ENCODE peak calls at places on chromosomes 7 and 10, in eight cellular contexts. One of them, this sample, is unnamed.

GRCh38 chr7:28389504-28390385 is 22.6 kb upstream of the CREB5 start:
- DNase-seq in foreskin keratinocyte: peak
- DNase-seq in H7: peak
- DNase-seq in T-helper 9 cell: no peak
- DNase-seq in COR-L47: peak
- DNase-seq in stromal cell of bone marrow: no peak
- DNase-seq in iPS-NIHi11: peak
- DNase-seq in WTC11: no peak
- DNase-seq in this sample: peak

GRCh38 chr7:26156454-26157365 is 4.7 kb downstream of the NFE2L3 start:
- DNase-seq in foreskin keratinocyte: peak
- DNase-seq in H7: no peak
- DNase-seq in T-helper 9 cell: peak
- DNase-seq in COR-L47: no peak
- DNase-seq in stromal cell of bone marrow: peak
- DNase-seq in iPS-NIHi11: no peak
- DNase-seq in WTC11: no peak
- DNase-seq in this sample: peak

GRCh38 chr7:151693140-151693539 is 173.4 kb upstream of the RHEB start:
- DNase-seq in foreskin keratinocyte: no peak
- DNase-seq in H7: peak
- DNase-seq in T-helper 9 cell: no peak
- DNase-seq in COR-L47: no peak
- DNase-seq in stromal cell of bone marrow: no peak
- DNase-seq in iPS-NIHi11: no peak
- DNase-seq in WTC11: no peak
- DNase-seq in this sample: no peak

GRCh38 chr7:39217752-39218151 is 240.0 kb downstream of the POU6F2 start:
- DNase-seq in foreskin keratinocyte: no peak
- DNase-seq in H7: no peak
- DNase-seq in T-helper 9 cell: no peak
- DNase-seq in COR-L47: no peak
- DNase-seq in stromal cell of bone marrow: no peak
- DNase-seq in iPS-NIHi11: no peak
- DNase-seq in WTC11: no peak
- DNase-seq in this sample: no peak

GRCh38 chr7:115676080-115676479 is 354.5 kb downstream of the TFEC start:
- DNase-seq in foreskin keratinocyte: no peak
- DNase-seq in H7: no peak
- DNase-seq in T-helper 9 cell: no peak
- DNase-seq in COR-L47: peak
- DNase-seq in stromal cell of bone marrow: peak
- DNase-seq in iPS-NIHi11: no peak
- DNase-seq in WTC11: no peak
- DNase-seq in this sample: peak

GRCh38 chr7:100629117-100629711 is 12.1 kb downstream of the TFR2 start:
- DNase-seq in foreskin keratinocyte: no peak
- DNase-seq in H7: peak
- DNase-seq in T-helper 9 cell: no peak
- DNase-seq in COR-L47: no peak
- DNase-seq in stromal cell of bone marrow: no peak
- DNase-seq in iPS-NIHi11: peak
- DNase-seq in WTC11: peak
- DNase-seq in this sample: peak

GRCh38 chr7:135490783-135491182 is 19.1 kb downstream of the CNOT4 start:
- DNase-seq in foreskin keratinocyte: peak
- DNase-seq in H7: no peak
- DNase-seq in T-helper 9 cell: no peak
- DNase-seq in COR-L47: no peak
- DNase-seq in stromal cell of bone marrow: no peak
- DNase-seq in iPS-NIHi11: no peak
- DNase-seq in WTC11: no peak
- DNase-seq in this sample: no peak

GRCh38 chr10:59876695-59877094 is 29.7 kb downstream of the CCDC6 start:
- DNase-seq in foreskin keratinocyte: peak
- DNase-seq in H7: no peak
- DNase-seq in T-helper 9 cell: no peak
- DNase-seq in COR-L47: peak
- DNase-seq in stromal cell of bone marrow: no peak
- DNase-seq in iPS-NIHi11: no peak
- DNase-seq in WTC11: no peak
- DNase-seq in this sample: no peak

GRCh38 chr7:156160811-156161210 is 348.5 kb upstream of the SHH start:
- DNase-seq in foreskin keratinocyte: no peak
- DNase-seq in H7: peak
- DNase-seq in T-helper 9 cell: no peak
- DNase-seq in COR-L47: no peak
- DNase-seq in stromal cell of bone marrow: no peak
- DNase-seq in iPS-NIHi11: peak
- DNase-seq in WTC11: peak
- DNase-seq in this sample: peak

GRCh38 chr10:24603333-24603732 is 120.4 kb downstream of the ARHGAP21 start:
- DNase-seq in foreskin keratinocyte: peak
- DNase-seq in H7: no peak
- DNase-seq in T-helper 9 cell: no peak
- DNase-seq in COR-L47: no peak
- DNase-seq in stromal cell of bone marrow: peak
- DNase-seq in iPS-NIHi11: no peak
- DNase-seq in WTC11: no peak
- DNase-seq in this sample: no peak

GRCh38 chr7:107907-108306 is 84.5 kb upstream of the FAM20C start:
- DNase-seq in foreskin keratinocyte: no peak
- DNase-seq in H7: no peak
- DNase-seq in T-helper 9 cell: no peak
- DNase-seq in COR-L47: no peak
- DNase-seq in stromal cell of bone marrow: no peak
- DNase-seq in iPS-NIHi11: no peak
- DNase-seq in WTC11: no peak
- DNase-seq in this sample: no peak

GRCh38 chr7:95608344-95609173 is 12.2 kb upstream of the PDK4 start:
- DNase-seq in foreskin keratinocyte: peak
- DNase-seq in H7: peak
- DNase-seq in T-helper 9 cell: no peak
- DNase-seq in COR-L47: no peak
- DNase-seq in stromal cell of bone marrow: peak
- DNase-seq in iPS-NIHi11: peak
- DNase-seq in WTC11: peak
- DNase-seq in this sample: peak

GRCh38 chr10:68208424-68209042 is 23.4 kb downstream of the ATOH7 start:
- DNase-seq in foreskin keratinocyte: peak
- DNase-seq in H7: peak
- DNase-seq in T-helper 9 cell: no peak
- DNase-seq in COR-L47: peak
- DNase-seq in stromal cell of bone marrow: peak
- DNase-seq in iPS-NIHi11: peak
- DNase-seq in WTC11: peak
- DNase-seq in this sample: peak

GRCh38 chr10:124996127-124996853 is 54.4 kb downstream of the ZRANB1 start:
- DNase-seq in foreskin keratinocyte: no peak
- DNase-seq in H7: peak
- DNase-seq in T-helper 9 cell: no peak
- DNase-seq in COR-L47: no peak
- DNase-seq in stromal cell of bone marrow: no peak
- DNase-seq in iPS-NIHi11: peak
- DNase-seq in WTC11: peak
- DNase-seq in this sample: no peak

GRCh38 chr7:143385891-143386781 is 5.0 kb downstream of the ZYX start:
- DNase-seq in foreskin keratinocyte: no peak
- DNase-seq in H7: peak
- DNase-seq in T-helper 9 cell: no peak
- DNase-seq in COR-L47: no peak
- DNase-seq in stromal cell of bone marrow: no peak
- DNase-seq in iPS-NIHi11: no peak
- DNase-seq in WTC11: no peak
- DNase-seq in this sample: no peak

GRCh38 chr7:1049801-1050200 is 5.5 kb downstream of the GPR146 start:
- DNase-seq in foreskin keratinocyte: no peak
- DNase-seq in H7: no peak
- DNase-seq in T-helper 9 cell: no peak
- DNase-seq in COR-L47: no peak
- DNase-seq in stromal cell of bone marrow: no peak
- DNase-seq in iPS-NIHi11: no peak
- DNase-seq in WTC11: no peak
- DNase-seq in this sample: no peak

GRCh38 chr10:122688293-122688989 is 11.2 kb downstream of the C10orf120 start:
- DNase-seq in foreskin keratinocyte: no peak
- DNase-seq in H7: peak
- DNase-seq in T-helper 9 cell: no peak
- DNase-seq in COR-L47: no peak
- DNase-seq in stromal cell of bone marrow: peak
- DNase-seq in iPS-NIHi11: no peak
- DNase-seq in WTC11: no peak
- DNase-seq in this sample: no peak

GRCh38 chr7:37273891-37274290 is 174.8 kb downstream of the ELMO1 start:
- DNase-seq in foreskin keratinocyte: no peak
- DNase-seq in H7: no peak
- DNase-seq in T-helper 9 cell: no peak
- DNase-seq in COR-L47: no peak
- DNase-seq in stromal cell of bone marrow: no peak
- DNase-seq in iPS-NIHi11: no peak
- DNase-seq in WTC11: no peak
- DNase-seq in this sample: no peak

GRCh38 chr10:1978593-1978992 is 241.3 kb upstream of the ADARB2 start:
- DNase-seq in foreskin keratinocyte: peak
- DNase-seq in H7: no peak
- DNase-seq in T-helper 9 cell: no peak
- DNase-seq in COR-L47: no peak
- DNase-seq in stromal cell of bone marrow: no peak
- DNase-seq in iPS-NIHi11: no peak
- DNase-seq in WTC11: no peak
- DNase-seq in this sample: no peak

GRCh38 chr10:101512741-101513140 is 75.3 kb downstream of the POLL start:
- DNase-seq in foreskin keratinocyte: peak
- DNase-seq in H7: no peak
- DNase-seq in T-helper 9 cell: no peak
- DNase-seq in COR-L47: no peak
- DNase-seq in stromal cell of bone marrow: peak
- DNase-seq in iPS-NIHi11: no peak
- DNase-seq in WTC11: no peak
- DNase-seq in this sample: no peak

GRCh38 chr7:99734987-99735386 is at the start of gene CYP3A7:
- DNase-seq in foreskin keratinocyte: no peak
- DNase-seq in H7: no peak
- DNase-seq in T-helper 9 cell: no peak
- DNase-seq in COR-L47: no peak
- DNase-seq in stromal cell of bone marrow: no peak
- DNase-seq in iPS-NIHi11: no peak
- DNase-seq in WTC11: no peak
- DNase-seq in this sample: no peak

This sample was measured in HCT116.